ENCODE peak calls at places on chromosomes 12 and 14, in six cellular contexts. B, I, S, H, R and C are unnamed samples.

GRCh38 chr12:292186-292585 is 29.6 kb upstream of the SLC6A13 start:
- DNase-seq in B (no peak), I (no peak), S (no peak), H (no peak), R (no peak), C (no peak)

GRCh38 chr12:52488736-52489135 is 4.3 kb downstream of the KRT6A start:
- DNase-seq in B (no peak), I (no peak), S (no peak), H (no peak), R (no peak), C (no peak)

GRCh38 chr14:94394594-94395305 is 6.3 kb upstream of the SERPINA1 start:
- DNase-seq in B (peak; percentile 74), I (no peak), S (no peak), H (no peak), R (no peak), C (no peak)

GRCh38 chr12:53059434-53060063 is 9.7 kb downstream of the TNS2 start:
- DNase-seq in B (no peak), I (no peak), S (no peak), H (no peak), R (no peak), C (no peak)

GRCh38 chr12:57744194-57744776 is 554 bp upstream of the TSPAN31 start:
- DNase-seq in B (no peak), I (peak; percentile 88), S (peak; percentile 92), H (peak; percentile 86), R (peak; percentile 55), C (no peak)

GRCh38 chr12:101616027-101616494 is 21.3 kb downstream of the MYBPC1 start:
- DNase-seq in B (peak; percentile 86), I (no peak), S (no peak), H (no peak), R (no peak), C (no peak)

GRCh38 chr14:50944647-50945413 is 547 bp upstream of the PYGL start:
- DNase-seq in B (peak; percentile 94), I (no peak), S (peak; percentile 48), H (no peak), R (no peak), C (no peak)

GRCh38 chr12:1197264-1198018 is 206.4 kb downstream of the ERC1 start:
- DNase-seq in B (no peak), I (no peak), S (no peak), H (no peak), R (no peak), C (no peak)

GRCh38 chr14:105309371-105309770 is 5.2 kb upstream of the PACS2 start:
- DNase-seq in B (no peak), I (no peak), S (no peak), H (peak; percentile 2), R (no peak), C (no peak)

GRCh38 chr12:114152890-114153289 is 186.8 kb upstream of the RBM19 start:
- DNase-seq in B (no peak), I (no peak), S (no peak), H (no peak), R (no peak), C (no peak)

GRCh38 chr14:22981090-22982012 is 1.0 kb downstream of the AJUBA start:
- DNase-seq in B (no peak), I (no peak), S (no peak), H (peak; percentile 70), R (no peak), C (peak; percentile 44)

GRCh38 chr14:39108791-39109190 is 5.3 kb upstream of the GEMIN2 start:
- DNase-seq in B (no peak), I (no peak), S (no peak), H (no peak), R (no peak), C (no peak)

GRCh38 chr14:39107624-39108023 is 4.6 kb upstream of the SEC23A start:
- DNase-seq in B (peak; percentile 78), I (no peak), S (no peak), H (peak; percentile 35), R (no peak), C (peak; percentile 71)

GRCh38 chr14:39099748-39100147 is 3.3 kb downstream of the SEC23A start:
- DNase-seq in B (no peak), I (no peak), S (no peak), H (no peak), R (no peak), C (no peak)

GRCh38 chr14:39102265-39102968 is 618 bp downstream of the SEC23A start:
- DNase-seq in B (peak; percentile 98), I (no peak), S (no peak), H (no peak), R (no peak), C (peak; percentile 31)

GRCh38 chr14:39102969-39103957 is at the start of gene SEC23A:
- DNase-seq in B (peak; percentile 99), I (peak; percentile 77), S (peak; percentile 47), H (peak; percentile 87), R (no peak), C (peak; percentile 97)
- TF ChIP-seq REST in B (no peak), I (no peak), S (no peak), H (no peak), R (no peak), C (peak; percentile 21)

DNA sequence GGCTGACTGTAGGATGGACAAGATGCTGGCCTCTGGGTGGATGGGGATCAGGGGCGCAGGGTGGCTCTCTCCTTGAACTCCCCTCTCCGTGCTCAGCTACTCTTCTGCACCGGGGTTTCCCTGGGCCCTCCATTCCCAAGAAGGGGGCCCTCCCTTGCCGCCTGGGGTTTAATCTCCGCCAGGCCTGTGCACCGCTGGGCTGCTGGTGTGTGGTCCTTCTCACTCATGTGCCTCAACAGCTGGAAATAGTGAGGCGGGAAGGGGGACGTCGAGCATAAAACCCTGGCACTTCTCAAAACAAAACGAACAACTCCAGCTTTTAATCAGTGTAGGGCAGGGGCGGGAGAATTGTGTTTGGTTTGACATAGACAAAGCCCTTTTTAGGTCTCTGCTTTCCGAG is 19.0 kb upstream of the SMOC1 start:
- DNase-seq in B (no peak), I (no peak), S (no peak), H (no peak), R (no peak), C (no peak)
- H3K4me3 ChIP-seq in B (no peak overlapping the region), I (no peak overlapping the region), S (no peak overlapping the region), H (no peak overlapping the region), R (no peak overlapping the region), C (no peak overlapping the region)

GRCh38 chr14:56189306-56189705 is 71.1 kb downstream of the PELI2 start:
- DNase-seq in B (no peak), I (no peak), S (no peak), H (no peak), R (no peak), C (no peak)
- H2AFZ ChIP-seq in B (no peak overlapping the region), I (no peak overlapping the region), S (no peak overlapping the region), H (no peak overlapping the region), R (no peak overlapping the region), C (no peak overlapping the region)

DNA sequence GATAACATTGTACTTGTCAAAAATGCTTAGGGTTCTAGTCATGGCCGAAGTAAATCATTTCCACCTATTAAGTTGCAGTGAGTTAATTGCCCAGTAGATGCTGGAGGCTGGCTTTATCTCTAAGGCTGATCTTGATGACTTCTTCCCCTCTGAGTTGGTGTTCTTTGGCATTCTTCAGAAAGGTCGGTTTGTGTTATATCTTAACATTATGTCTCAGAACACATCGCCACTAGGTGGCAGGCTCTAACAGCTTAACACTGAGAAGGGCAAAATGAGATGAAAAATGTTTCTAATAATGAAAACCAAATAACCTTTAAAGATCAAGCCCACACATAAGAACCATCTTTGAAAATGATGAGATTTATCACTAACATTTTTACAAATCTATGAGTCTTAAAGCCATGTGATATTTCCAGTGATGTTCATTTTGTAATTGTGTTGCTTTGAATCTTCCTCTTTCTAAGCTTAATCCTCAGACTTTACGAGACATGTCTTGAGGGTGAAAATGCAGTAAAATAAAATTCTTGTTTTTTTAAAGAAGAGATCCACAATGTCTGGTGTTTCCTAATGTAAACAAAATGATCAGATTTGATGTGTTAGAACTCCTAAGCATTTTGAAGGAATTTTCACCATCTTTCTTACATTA is 28.6 kb downstream of the SUDS3 start:
- DNase-seq in B (peak; percentile 52), I (peak; percentile 70), S (peak; percentile 37), H (peak; percentile 44), R (peak; percentile 4), C (peak; percentile 94)
- TF ChIP-seq REST in B (no peak), I (no peak), S (no peak), H (no peak), R (no peak), C (no peak)